ENCODE peak calls at places on chromosomes 1 and 21, in six cellular contexts. C, J, D, O, W and H are unnamed samples.

GRCh38 chr1:217049081-217049480 is 325.9 kb upstream of the ESRRG start:
- DNase-seq in J (no peak), C (no peak), O (no peak), D (no peak), W (no peak), H (no peak)

GRCh38 chr1:23910553-23911246 is 2.5 kb downstream of the CNR2 start:
- DNase-seq in D (no peak), W (no peak), C (no peak), J (no peak), O (no peak), H (no peak)

GRCh38 chr1:104906141-104906540 is 1156.4 kb downstream of the AMY1C start:
- DNase-seq in O (no peak), C (no peak), D (no peak), J (no peak), W (no peak), H (no peak)

GRCh38 chr1:221911714-221912113 is 169.8 kb upstream of the DUSP10 start:
- DNase-seq in J (no peak), W (no peak), D (no peak), O (no peak), C (no peak), H (no peak)

GRCh38 chr1:21935393-21935804 is 1.7 kb downstream of the HSPG2 start:
- DNase-seq in W (no peak), D (no peak), O (peak), C (no peak), J (no peak), H (no peak)

GRCh38 chr1:44406761-44407429 is 1.8 kb downstream of the RNF220 start:
- DNase-seq in O (no peak), D (no peak), C (no peak), J (no peak), W (peak), H (no peak)

GRCh38 chr1:222794656-222795474 is 20.0 kb upstream of the DISP1 start:
- DNase-seq in O (peak), D (no peak), W (no peak), J (no peak), C (peak), H (no peak)

GRCh38 chr1:33548721-33549120 is 76.3 kb downstream of the ZSCAN20 start:
- DNase-seq in D (no peak), W (no peak), C (no peak), O (no peak), J (no peak), H (no peak)

GRCh38 chr1:28196330-28196729 is 19.8 kb upstream of the PTAFR start:
- DNase-seq in W (no peak), C (no peak), D (no peak), O (no peak), J (no peak), H (no peak)

GRCh38 chr1:2255420-2256369 is 27.6 kb downstream of the SKI start:
- DNase-seq in C (no peak), D (no peak), J (no peak), W (no peak), O (peak), H (peak)

GRCh38 chr1:9625761-9626160 is 25.8 kb upstream of the PIK3CD start:
- DNase-seq in D (no peak), W (no peak), J (no peak), C (no peak), O (no peak), H (no peak)

GRCh38 chr1:29670752-29671151 is 434.4 kb downstream of the PTPRU start:
- DNase-seq in C (no peak), J (no peak), O (no peak), W (no peak), D (no peak), H (no peak)

GRCh38 chr1:205925730-205926129 is 17.5 kb downstream of the SLC26A9 start:
- DNase-seq in D (no peak), C (no peak), J (no peak), W (no peak), O (peak), H (peak)

GRCh38 chr21:20215959-20216358 is 782.2 kb upstream of the NCAM2 start:
- DNase-seq in J (no peak), W (no peak), C (no peak), D (no peak), O (no peak), H (no peak)

GRCh38 chr1:175599212-175599681 is 144.1 kb downstream of the TNR start:
- DNase-seq in W (peak), J (peak), C (no peak), O (no peak), D (no peak), H (no peak)

GRCh38 chr1:62070384-62071011 is 124.2 kb upstream of the L1TD1 start:
- DNase-seq in O (no peak), D (no peak), W (no peak), J (no peak), C (no peak), H (no peak)

GRCh38 chr1:86156571-86157455 is at the start of gene COL24A1:
- DNase-seq in C (peak), W (peak), D (peak), O (no peak), J (peak), H (no peak)

GRCh38 chr1:168362991-168363390 is 82.3 kb downstream of the TBX19 start:
- DNase-seq in J (no peak), O (no peak), W (no peak), C (no peak), D (no peak), H (no peak)

GRCh38 chr1:169484683-169485426 is 889 bp downstream of the SLC19A2 start:
- DNase-seq in C (peak), D (peak), J (peak), O (peak), W (no peak), H (peak)

GRCh38 chr1:104945406-104945805 is 1195.7 kb downstream of the AMY1C start:
- DNase-seq in C (no peak), D (no peak), W (no peak), O (no peak), J (no peak), H (no peak)

GRCh38 chr1:196425513-196425912 is 182.7 kb downstream of the KCNT2 start:
- DNase-seq in C (no peak), J (no peak), O (no peak), W (no peak), D (no peak), H (no peak)

GRCh38 chr1:60066001-60066400 is 7.6 kb downstream of the C1orf87 start:
- DNase-seq in O (no peak), C (no peak), D (no peak), W (no peak), J (no peak), H (no peak)

GRCh38 chr1:18116777-18117176 is 9.2 kb downstream of the IGSF21 start:
- DNase-seq in D (no peak), J (no peak), C (no peak), W (no peak), O (no peak), H (no peak)

GRCh38 chr1:94874423-94874822 is 52.5 kb downstream of the CNN3 start:
- DNase-seq in D (no peak), C (no peak), O (no peak), W (no peak), J (no peak), H (no peak)

GRCh38 chr1:209430107-209430506 is 153.4 kb upstream of the CAMK1G start:
- DNase-seq in J (no peak), O (no peak), D (no peak), C (no peak), W (no peak), H (no peak)

GRCh38 chr1:160710531-160711252 is 930 bp downstream of the CD48 start:
- DNase-seq in O (no peak), J (no peak), D (no peak), C (no peak), W (no peak), H (no peak)
- TF ChIP-seq POLR2A in O (no peak), J (no peak), D (no peak), C (no peak), W (no peak), H (no peak)

GRCh38 chr1:47334765-47335435 is 1.3 kb downstream of the CMPK1 start:
- DNase-seq in C (no peak), J (no peak), W (no peak), O (no peak), D (no peak), H (no peak)

GRCh38 chr1:47332779-47333577 is 612 bp upstream of the CMPK1 start:
- DNase-seq in O (no peak), D (no peak), W (peak), J (no peak), C (no peak), H (no peak)

GRCh38 chr1:47333922-47334764 is 553 bp downstream of the CMPK1 start:
- DNase-seq in C (peak), D (peak), W (peak), J (peak), O (peak), H (peak)

GRCh38 chr1:47331875-47332274 is 1.7 kb upstream of the CMPK1 start:
- DNase-seq in J (no peak), W (no peak), O (no peak), C (no peak), D (no peak), H (no peak)

DNA sequence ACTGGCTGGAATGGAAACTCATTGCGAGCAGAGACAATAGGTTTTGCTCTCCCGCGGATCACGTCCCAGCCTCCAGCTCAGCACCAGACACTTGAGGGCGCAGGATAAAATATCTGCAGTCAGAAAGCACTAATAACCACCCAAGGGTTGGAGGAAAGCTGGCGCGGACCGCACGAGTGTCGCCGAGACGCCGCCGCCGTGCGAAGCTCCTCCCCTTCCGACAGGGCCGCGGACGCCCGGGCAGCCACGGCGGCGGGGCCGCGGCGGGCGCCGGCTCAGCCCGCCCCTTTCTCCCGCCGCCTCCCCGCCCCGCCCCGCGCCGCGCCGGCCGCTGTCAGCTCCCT is at the start of gene CMPK1:
- DNase-seq in W (peak), D (peak), C (peak), J (peak), O (peak), H (peak)
- TF ChIP-seq POLR2A in W (no peak), D (no peak), C (peak), J (peak), O (peak), H (no peak)

DNA sequence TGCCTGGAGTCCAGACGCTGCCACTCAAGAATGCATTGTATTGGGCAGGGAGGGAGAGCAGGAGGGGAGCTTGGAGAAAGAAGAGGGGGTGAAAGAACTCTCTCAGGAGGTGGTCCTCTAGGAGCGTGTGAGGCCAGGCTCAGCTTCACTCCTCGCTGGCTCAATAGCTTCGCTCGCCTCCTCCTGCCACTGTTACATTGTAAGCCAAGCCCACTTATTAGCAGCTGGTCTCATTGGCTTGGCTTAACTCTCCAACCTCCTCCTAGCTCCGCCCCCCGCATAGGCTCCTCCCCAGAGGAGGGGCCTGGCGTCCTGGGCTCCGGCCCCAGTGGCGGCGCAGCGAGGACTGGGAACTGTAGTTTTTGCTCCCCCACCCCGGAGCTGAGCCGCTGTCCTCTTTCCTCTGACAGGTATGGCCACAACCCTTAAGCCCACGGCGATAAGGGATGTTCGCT is at the start of gene KCNN3:
- DNase-seq in J (peak), D (peak), C (peak), W (peak), O (peak), H (peak)
- TF ChIP-seq POLR2A in J (no peak), D (no peak), C (no peak), W (no peak), O (no peak), H (no peak)

GRCh38 chr21:14382835-14383595 is at the start of gene HSPA13:
- DNase-seq in W (peak), O (peak), J (peak), C (peak), D (peak), H (peak)
- TF ChIP-seq POLR2A in W (peak), O (peak), J (peak), C (peak), D (peak), H (peak)